ENCODE peak calls at places on chromosomes 5 and 9, in seven cellular contexts. One of them, this sample, is unnamed.

GRCh38 chr5:139667001-139667729 is 19.0 kb downstream of the CXXC5 start:
- DNase-seq in hippocampal formation: no peak
- DNase-seq in ACHN: no peak
- DNase-seq in NCI-H1436 treated with DMSO at 0.1 percent for 48 hours: no peak
- DNase-seq in adrenal gland: no peak
- DNase-seq in iris pigment epithelial cell: no peak
- DNase-seq in NCI-H1105: no peak
- DNase-seq in this sample: no peak

GRCh38 chr5:158212915-158213314 is 354.0 kb upstream of the CLINT1 start:
- DNase-seq in hippocampal formation: no peak
- DNase-seq in ACHN: no peak
- DNase-seq in NCI-H1436 treated with DMSO at 0.1 percent for 48 hours: no peak
- DNase-seq in adrenal gland: no peak
- DNase-seq in iris pigment epithelial cell: peak
- DNase-seq in NCI-H1105: no peak
- DNase-seq in this sample: no peak

GRCh38 chr5:139946006-139946405 is 97.1 kb downstream of the NRG2 start:
- DNase-seq in hippocampal formation: no peak
- DNase-seq in ACHN: no peak
- DNase-seq in NCI-H1436 treated with DMSO at 0.1 percent for 48 hours: no peak
- DNase-seq in adrenal gland: no peak
- DNase-seq in iris pigment epithelial cell: no peak
- DNase-seq in NCI-H1105: no peak
- DNase-seq in this sample: no peak

GRCh38 chr5:71782771-71783770 is 64.0 kb downstream of the CARTPT start:
- DNase-seq in hippocampal formation: peak
- DNase-seq in ACHN: peak
- DNase-seq in NCI-H1436 treated with DMSO at 0.1 percent for 48 hours: peak
- DNase-seq in adrenal gland: peak
- DNase-seq in iris pigment epithelial cell: peak
- DNase-seq in NCI-H1105: peak
- DNase-seq in this sample: peak

GRCh38 chr9:132797861-132798659 is 80.0 kb downstream of the AK8 start:
- DNase-seq in hippocampal formation: no peak
- DNase-seq in ACHN: no peak
- DNase-seq in NCI-H1436 treated with DMSO at 0.1 percent for 48 hours: no peak
- DNase-seq in adrenal gland: no peak
- DNase-seq in iris pigment epithelial cell: peak
- DNase-seq in NCI-H1105: no peak
- DNase-seq in this sample: no peak

GRCh38 chr5:41281215-41281810 is 68.0 kb upstream of the C6 start:
- DNase-seq in hippocampal formation: no peak
- DNase-seq in ACHN: no peak
- DNase-seq in NCI-H1436 treated with DMSO at 0.1 percent for 48 hours: no peak
- DNase-seq in adrenal gland: no peak
- DNase-seq in iris pigment epithelial cell: no peak
- DNase-seq in NCI-H1105: no peak
- DNase-seq in this sample: no peak

GRCh38 chr5:100709771-100710170 is 174.6 kb downstream of the FAM174A start:
- DNase-seq in hippocampal formation: no peak
- DNase-seq in ACHN: no peak
- DNase-seq in NCI-H1436 treated with DMSO at 0.1 percent for 48 hours: no peak
- DNase-seq in adrenal gland: no peak
- DNase-seq in iris pigment epithelial cell: no peak
- DNase-seq in NCI-H1105: no peak
- DNase-seq in this sample: no peak

GRCh38 chr5:32935292-32935691 is 224.2 kb downstream of the NPR3 start:
- DNase-seq in hippocampal formation: no peak
- DNase-seq in ACHN: no peak
- DNase-seq in NCI-H1436 treated with DMSO at 0.1 percent for 48 hours: no peak
- DNase-seq in adrenal gland: no peak
- DNase-seq in iris pigment epithelial cell: no peak
- DNase-seq in NCI-H1105: no peak
- DNase-seq in this sample: no peak

GRCh38 chr9:98698856-98699255 is 9.9 kb downstream of the GABBR2 start:
- DNase-seq in hippocampal formation: no peak
- DNase-seq in ACHN: no peak
- DNase-seq in NCI-H1436 treated with DMSO at 0.1 percent for 48 hours: no peak
- DNase-seq in adrenal gland: no peak
- DNase-seq in iris pigment epithelial cell: no peak
- DNase-seq in NCI-H1105: no peak
- DNase-seq in this sample: no peak

GRCh38 chr5:51378778-51379652 is 4.2 kb upstream of the ISL1 start:
- DNase-seq in hippocampal formation: no peak
- DNase-seq in ACHN: no peak
- DNase-seq in NCI-H1436 treated with DMSO at 0.1 percent for 48 hours: no peak
- DNase-seq in adrenal gland: no peak
- DNase-seq in iris pigment epithelial cell: peak
- DNase-seq in NCI-H1105: no peak
- DNase-seq in this sample: no peak

GRCh38 chr9:129776566-129776937 is 23.7 kb upstream of the PTGES start:
- DNase-seq in hippocampal formation: no peak
- DNase-seq in ACHN: no peak
- DNase-seq in NCI-H1436 treated with DMSO at 0.1 percent for 48 hours: no peak
- DNase-seq in adrenal gland: no peak
- DNase-seq in iris pigment epithelial cell: peak
- DNase-seq in NCI-H1105: no peak
- DNase-seq in this sample: peak

GRCh38 chr5:60810438-60811085 is 33.5 kb downstream of the ELOVL7 start:
- DNase-seq in hippocampal formation: no peak
- DNase-seq in ACHN: peak
- DNase-seq in NCI-H1436 treated with DMSO at 0.1 percent for 48 hours: no peak
- DNase-seq in adrenal gland: no peak
- DNase-seq in iris pigment epithelial cell: peak
- DNase-seq in NCI-H1105: no peak
- DNase-seq in this sample: peak

GRCh38 chr5:158899792-158900191 is 199.9 kb downstream of the EBF1 start:
- DNase-seq in hippocampal formation: no peak
- DNase-seq in ACHN: no peak
- DNase-seq in NCI-H1436 treated with DMSO at 0.1 percent for 48 hours: no peak
- DNase-seq in adrenal gland: peak
- DNase-seq in iris pigment epithelial cell: no peak
- DNase-seq in NCI-H1105: no peak
- DNase-seq in this sample: no peak

GRCh38 chr9:72856985-72857631 is 95.7 kb downstream of the ALDH1A1 start:
- DNase-seq in hippocampal formation: peak
- DNase-seq in ACHN: peak
- DNase-seq in NCI-H1436 treated with DMSO at 0.1 percent for 48 hours: no peak
- DNase-seq in adrenal gland: peak
- DNase-seq in iris pigment epithelial cell: peak
- DNase-seq in NCI-H1105: peak
- DNase-seq in this sample: peak

GRCh38 chr9:13597427-13597826 is 317.9 kb upstream of the MPDZ start:
- DNase-seq in hippocampal formation: no peak
- DNase-seq in ACHN: no peak
- DNase-seq in NCI-H1436 treated with DMSO at 0.1 percent for 48 hours: no peak
- DNase-seq in adrenal gland: no peak
- DNase-seq in iris pigment epithelial cell: no peak
- DNase-seq in NCI-H1105: no peak
- DNase-seq in this sample: no peak

GRCh38 chr9:87267701-87268100 is 230.0 kb upstream of the DAPK1 start:
- DNase-seq in hippocampal formation: no peak
- DNase-seq in ACHN: no peak
- DNase-seq in NCI-H1436 treated with DMSO at 0.1 percent for 48 hours: no peak
- DNase-seq in adrenal gland: no peak
- DNase-seq in iris pigment epithelial cell: no peak
- DNase-seq in NCI-H1105: no peak
- DNase-seq in this sample: peak

GRCh38 chr9:129816501-129817435 is 7.2 kb downstream of the TOR1A start:
- DNase-seq in hippocampal formation: no peak
- DNase-seq in ACHN: no peak
- DNase-seq in NCI-H1436 treated with DMSO at 0.1 percent for 48 hours: no peak
- DNase-seq in adrenal gland: peak
- DNase-seq in iris pigment epithelial cell: no peak
- DNase-seq in NCI-H1105: no peak
- DNase-seq in this sample: no peak

GRCh38 chr9:83056911-83057310 is 6.0 kb downstream of the RASEF start:
- DNase-seq in hippocampal formation: no peak
- DNase-seq in ACHN: no peak
- DNase-seq in NCI-H1436 treated with DMSO at 0.1 percent for 48 hours: no peak
- DNase-seq in adrenal gland: no peak
- DNase-seq in iris pigment epithelial cell: no peak
- DNase-seq in NCI-H1105: no peak
- DNase-seq in this sample: no peak

GRCh38 chr5:177404641-177405134 is 4.2 kb upstream of the PFN3 start:
- DNase-seq in hippocampal formation: no peak
- DNase-seq in ACHN: no peak
- DNase-seq in NCI-H1436 treated with DMSO at 0.1 percent for 48 hours: no peak
- DNase-seq in adrenal gland: no peak
- DNase-seq in iris pigment epithelial cell: no peak
- DNase-seq in NCI-H1105: no peak
- DNase-seq in this sample: no peak

GRCh38 chr5:137148128-137148527 is 351.0 kb downstream of the SPOCK1 start:
- DNase-seq in hippocampal formation: no peak
- DNase-seq in ACHN: no peak
- DNase-seq in NCI-H1436 treated with DMSO at 0.1 percent for 48 hours: no peak
- DNase-seq in adrenal gland: no peak
- DNase-seq in iris pigment epithelial cell: no peak
- DNase-seq in NCI-H1105: no peak
- DNase-seq in this sample: peak

GRCh38 chr5:61916621-61917620 is 389.1 kb upstream of the KIF2A start:
- DNase-seq in hippocampal formation: no peak
- DNase-seq in ACHN: peak
- DNase-seq in NCI-H1436 treated with DMSO at 0.1 percent for 48 hours: no peak
- DNase-seq in adrenal gland: no peak
- DNase-seq in iris pigment epithelial cell: peak
- DNase-seq in NCI-H1105: no peak
- DNase-seq in this sample: peak

GRCh38 chr5:139885857-139886208 is 90.2 kb downstream of the PSD2 start:
- DNase-seq in hippocampal formation: no peak
- DNase-seq in ACHN: no peak
- DNase-seq in NCI-H1436 treated with DMSO at 0.1 percent for 48 hours: no peak
- DNase-seq in adrenal gland: no peak
- DNase-seq in iris pigment epithelial cell: no peak
- DNase-seq in NCI-H1105: no peak
- DNase-seq in this sample: no peak

GRCh38 chr5:66821626-66822429 is 225.6 kb downstream of the MAST4 start:
- DNase-seq in hippocampal formation: no peak
- DNase-seq in ACHN: no peak
- DNase-seq in NCI-H1436 treated with DMSO at 0.1 percent for 48 hours: no peak
- DNase-seq in adrenal gland: no peak
- DNase-seq in iris pigment epithelial cell: no peak
- DNase-seq in NCI-H1105: no peak
- DNase-seq in this sample: no peak

GRCh38 chr5:168790691-168791230 is 211.6 kb upstream of the PANK3 start:
- DNase-seq in hippocampal formation: no peak
- DNase-seq in ACHN: no peak
- DNase-seq in NCI-H1436 treated with DMSO at 0.1 percent for 48 hours: no peak
- DNase-seq in adrenal gland: no peak
- DNase-seq in iris pigment epithelial cell: no peak
- DNase-seq in NCI-H1105: no peak
- DNase-seq in this sample: no peak